ENCODE peak calls at places on chromosomes 13 and 19, in four cellular contexts. P is NCI-H1105, U is NCI-H1694 treated with DMSO at 0.1 percent for 48 hours, W is cardiac muscle cell. K is an unnamed sample.

GRCh38 chr19:23542562-23542961 is 144.4 kb downstream of the ZNF675 start:
- DNase-seq in W (no peak), U (no peak), P (no peak), K (no peak)

GRCh38 chr13:22757530-22758120 is 423.2 kb upstream of the SGCG start:
- DNase-seq in U (no peak), P (no peak), W (peak; percentile 28), K (peak; percentile 22)

GRCh38 chr13:77919351-77920294 is 992 bp upstream of the EDNRB start:
- DNase-seq in P (peak; percentile 8), U (peak; percentile 21), W (peak; percentile 61), K (peak; percentile 20)

GRCh38 chr13:39034085-39034484 is 3.8 kb downstream of the PROSER1 start:
- DNase-seq in U (no peak), W (no peak), P (no peak), K (no peak)

GRCh38 chr13:79445968-79446645 is 34.8 kb upstream of the NDFIP2 start:
- DNase-seq in P (no peak), U (no peak), W (no peak), K (no peak)

GRCh38 chr13:110387451-110388140 is 80.5 kb downstream of the COL4A2 start:
- DNase-seq in U (no peak), P (no peak), W (peak; percentile 59), K (no peak)

GRCh38 chr19:47479701-47480503 is 4.1 kb downstream of the KPTN start:
- DNase-seq in U (no peak), W (peak; percentile 39), P (no peak), K (no peak)

GRCh38 chr13:20441879-20442278 is 83.8 kb downstream of the CRYL1 start:
- DNase-seq in W (peak; percentile 73), U (no peak), P (no peak), K (no peak)

GRCh38 chr19:50555033-50555432 is 13.2 kb downstream of the LRRC4B start:
- DNase-seq in U (no peak), P (no peak), W (no peak), K (no peak)

GRCh38 chr13:51961493-51962403 is 49.5 kb downstream of the ATP7B start:
- DNase-seq in P (no peak), U (no peak), W (no peak), K (no peak)

GRCh38 chr13:79593121-79593520 is 112.2 kb downstream of the NDFIP2 start:
- DNase-seq in P (no peak), U (no peak), W (no peak), K (no peak)

GRCh38 chr13:78299832-78300623 is 303.3 kb downstream of the POU4F1 start:
- DNase-seq in P (no peak), U (no peak), W (no peak), K (no peak)

GRCh38 chr13:98919566-98919965 is 58.3 kb downstream of the DOCK9 start:
- DNase-seq in W (no peak), P (no peak), U (no peak), K (no peak)

GRCh38 chr13:111926501-111927180 is 140.3 kb upstream of the SOX1 start:
- DNase-seq in P (no peak), U (no peak), W (no peak), K (no peak)

GRCh38 chr13:20387006-20387405 is 138.7 kb downstream of the CRYL1 start:
- DNase-seq in U (no peak), W (no peak), P (no peak), K (no peak)

GRCh38 chr13:50222569-50223332 is 207.5 kb downstream of the KCNRG start:
- DNase-seq in U (no peak), P (peak; percentile 21), W (peak; percentile 93), K (no peak)

GRCh38 chr19:10520652-10521318 is 3.5 kb upstream of the S1PR5 start:
- DNase-seq in W (no peak), P (no peak), U (no peak), K (no peak)

GRCh38 chr13:101115762-101116161 is 300.5 kb downstream of the NALCN start:
- DNase-seq in U (no peak), W (no peak), P (no peak), K (no peak)

GRCh38 chr13:112105884-112106283 is 38.9 kb downstream of the SOX1 start:
- DNase-seq in P (no peak), U (no peak), W (no peak), K (no peak)